ENCODE peak calls at places on chromosomes 7 and 10, in nine cellular contexts. One of them, this sample, is unnamed.

GRCh38 chr10:31803606-31804195 is 124.9 kb downstream of the ARHGAP12 start:
- DNase-seq in colonic mucosa: no peak
- DNase-seq in stimulated activated CD8-positive, alpha-beta memory T cell treated with anti-CD3 and anti-CD28 coated beads, Interleukin-4, amount 100 ng/mL, for 1 hour: no peak
- DNase-seq in activated CD4-positive, alpha-beta T cell treated with anti-CD3 and anti-CD28 coated beads, Interleukin-2, amount 50 U/mL, for 24 hours: no peak
- DNase-seq in KG1: no peak
- DNase-seq in NCI-H146: no peak
- DNase-seq in astrocyte of the spinal cord: peak; percentile 10
- DNase-seq in activated T-cell treated with anti-CD3 and anti-CD28 coated beads for 1 hour: no peak
- DNase-seq in M059J: no peak
- DNase-seq in this sample: no peak

GRCh38 chr10:113069595-113069994 is 119.5 kb downstream of the TCF7L2 start:
- DNase-seq in stimulated activated CD8-positive, alpha-beta memory T cell treated with anti-CD3 and anti-CD28 coated beads, Interleukin-4, amount 100 ng/mL, for 1 hour: no peak
- DNase-seq in NCI-H146: no peak
- DNase-seq in activated CD4-positive, alpha-beta T cell treated with anti-CD3 and anti-CD28 coated beads, Interleukin-2, amount 50 U/mL, for 24 hours: no peak
- DNase-seq in KG1: no peak
- DNase-seq in astrocyte of the spinal cord: peak; percentile 68
- DNase-seq in M059J: no peak
- DNase-seq in colonic mucosa: no peak
- DNase-seq in activated T-cell treated with anti-CD3 and anti-CD28 coated beads for 1 hour: no peak
- DNase-seq in this sample: no peak

GRCh38 chr7:13990319-13990983 is 985 bp upstream of the ETV1 start:
- DNase-seq in colonic mucosa: peak; percentile 56
- DNase-seq in KG1: peak; percentile 65
- DNase-seq in activated T-cell treated with anti-CD3 and anti-CD28 coated beads for 1 hour: no peak
- DNase-seq in astrocyte of the spinal cord: peak; percentile 72
- DNase-seq in stimulated activated CD8-positive, alpha-beta memory T cell treated with anti-CD3 and anti-CD28 coated beads, Interleukin-4, amount 100 ng/mL, for 1 hour: no peak
- DNase-seq in activated CD4-positive, alpha-beta T cell treated with anti-CD3 and anti-CD28 coated beads, Interleukin-2, amount 50 U/mL, for 24 hours: no peak
- DNase-seq in M059J: peak; percentile 83
- DNase-seq in NCI-H146: peak; percentile 92
- DNase-seq in this sample: no peak

GRCh38 chr7:128697301-128697905 is 25.3 kb downstream of the GARIN1A start:
- DNase-seq in activated CD4-positive, alpha-beta T cell treated with anti-CD3 and anti-CD28 coated beads, Interleukin-2, amount 50 U/mL, for 24 hours: peak; percentile 21
- DNase-seq in colonic mucosa: peak; percentile 41
- DNase-seq in M059J: peak; percentile 62
- DNase-seq in KG1: no peak
- DNase-seq in stimulated activated CD8-positive, alpha-beta memory T cell treated with anti-CD3 and anti-CD28 coated beads, Interleukin-4, amount 100 ng/mL, for 1 hour: no peak
- DNase-seq in astrocyte of the spinal cord: peak; percentile 54
- DNase-seq in NCI-H146: no peak
- DNase-seq in activated T-cell treated with anti-CD3 and anti-CD28 coated beads for 1 hour: peak; percentile 6
- DNase-seq in this sample: no peak

GRCh38 chr10:59748834-59749233 is 4.4 kb downstream of the MRLN start:
- DNase-seq in NCI-H146: no peak
- DNase-seq in activated T-cell treated with anti-CD3 and anti-CD28 coated beads for 1 hour: no peak
- DNase-seq in M059J: no peak
- DNase-seq in activated CD4-positive, alpha-beta T cell treated with anti-CD3 and anti-CD28 coated beads, Interleukin-2, amount 50 U/mL, for 24 hours: no peak
- DNase-seq in stimulated activated CD8-positive, alpha-beta memory T cell treated with anti-CD3 and anti-CD28 coated beads, Interleukin-4, amount 100 ng/mL, for 1 hour: no peak
- DNase-seq in astrocyte of the spinal cord: no peak
- DNase-seq in KG1: no peak
- DNase-seq in colonic mucosa: peak; percentile 37
- DNase-seq in this sample: no peak

GRCh38 chr10:70912556-70912955 is 24.2 kb upstream of the PCBD1 start:
- DNase-seq in colonic mucosa: no peak
- DNase-seq in NCI-H146: no peak
- DNase-seq in astrocyte of the spinal cord: no peak
- DNase-seq in activated CD4-positive, alpha-beta T cell treated with anti-CD3 and anti-CD28 coated beads, Interleukin-2, amount 50 U/mL, for 24 hours: no peak
- DNase-seq in stimulated activated CD8-positive, alpha-beta memory T cell treated with anti-CD3 and anti-CD28 coated beads, Interleukin-4, amount 100 ng/mL, for 1 hour: no peak
- DNase-seq in M059J: no peak
- DNase-seq in activated T-cell treated with anti-CD3 and anti-CD28 coated beads for 1 hour: no peak
- DNase-seq in KG1: no peak
- DNase-seq in this sample: no peak

GRCh38 chr7:15130666-15131541 is 228.4 kb upstream of the DGKB start:
- DNase-seq in activated CD4-positive, alpha-beta T cell treated with anti-CD3 and anti-CD28 coated beads, Interleukin-2, amount 50 U/mL, for 24 hours: no peak
- DNase-seq in astrocyte of the spinal cord: peak; percentile 55
- DNase-seq in colonic mucosa: no peak
- DNase-seq in M059J: peak; percentile 47
- DNase-seq in stimulated activated CD8-positive, alpha-beta memory T cell treated with anti-CD3 and anti-CD28 coated beads, Interleukin-4, amount 100 ng/mL, for 1 hour: no peak
- DNase-seq in activated T-cell treated with anti-CD3 and anti-CD28 coated beads for 1 hour: no peak
- DNase-seq in KG1: no peak
- DNase-seq in NCI-H146: no peak
- DNase-seq in this sample: no peak

GRCh38 chr10:123634221-123634620 is 31.9 kb upstream of the GPR26 start:
- DNase-seq in M059J: no peak
- DNase-seq in NCI-H146: no peak
- DNase-seq in colonic mucosa: no peak
- DNase-seq in stimulated activated CD8-positive, alpha-beta memory T cell treated with anti-CD3 and anti-CD28 coated beads, Interleukin-4, amount 100 ng/mL, for 1 hour: no peak
- DNase-seq in activated CD4-positive, alpha-beta T cell treated with anti-CD3 and anti-CD28 coated beads, Interleukin-2, amount 50 U/mL, for 24 hours: no peak
- DNase-seq in astrocyte of the spinal cord: no peak
- DNase-seq in KG1: no peak
- DNase-seq in activated T-cell treated with anti-CD3 and anti-CD28 coated beads for 1 hour: no peak
- DNase-seq in this sample: no peak

GRCh38 chr7:118158766-118159165 is 25.2 kb upstream of the LSM8 start:
- DNase-seq in astrocyte of the spinal cord: peak; percentile 8
- DNase-seq in activated CD4-positive, alpha-beta T cell treated with anti-CD3 and anti-CD28 coated beads, Interleukin-2, amount 50 U/mL, for 24 hours: no peak
- DNase-seq in colonic mucosa: no peak
- DNase-seq in KG1: no peak
- DNase-seq in activated T-cell treated with anti-CD3 and anti-CD28 coated beads for 1 hour: no peak
- DNase-seq in stimulated activated CD8-positive, alpha-beta memory T cell treated with anti-CD3 and anti-CD28 coated beads, Interleukin-4, amount 100 ng/mL, for 1 hour: no peak
- DNase-seq in M059J: no peak
- DNase-seq in NCI-H146: no peak
- DNase-seq in this sample: no peak

This sample was measured in GDM1.